ENCODE peak calls at places on chromosomes 13 and 19, in four cellular contexts. Z is bronchial epithelial cell, C is K562, G is cardiac muscle cell. V is an unnamed sample.

GRCh38 chr13:114100446-114101320 is 31.7 kb downstream of the RASA3 start:
- DNase-seq in Z (no peak), C (no peak), G (peak; percentile 59), V (peak; percentile 27)

GRCh38 chr13:51804295-51805172 is 571 bp upstream of the DHRS12 start:
- DNase-seq in Z (no peak), C (peak; percentile 15), G (no peak), V (no peak)

GRCh38 chr19:41232686-41233085 is 13.7 kb downstream of the AXL start:
- DNase-seq in Z (no peak), C (no peak), G (no peak), V (no peak)

GRCh38 chr13:54949735-54950134 is 1921.1 kb downstream of the OLFM4 start:
- DNase-seq in Z (peak; percentile 3), C (no peak), G (no peak), V (no peak)

GRCh38 chr13:74794582-74794981 is 660.4 kb upstream of the KLF12 start:
- DNase-seq in Z (no peak), C (no peak), G (no peak), V (no peak)

GRCh38 chr13:113207890-113208423 is 512 bp downstream of the PCID2 start:
- DNase-seq in Z (peak; percentile 31), C (peak; percentile 45), G (peak; percentile 60), V (peak; percentile 42)

GRCh38 chr13:28741080-28741479 is 22.3 kb upstream of the SLC46A3 start:
- DNase-seq in Z (no peak), C (no peak), G (no peak), V (no peak)

GRCh38 chr19:29308977-29309520 is 96.1 kb upstream of the UQCRFS1 start:
- DNase-seq in Z (no peak), C (no peak), G (no peak), V (no peak)

GRCh38 chr19:33278023-33278402 is 24.3 kb downstream of the CEBPA start:
- DNase-seq in Z (no peak), C (no peak), G (no peak), V (no peak)

GRCh38 chr13:33514362-33514761 is 228.8 kb upstream of the STARD13 start:
- DNase-seq in Z (no peak), C (no peak), G (no peak), V (no peak)

GRCh38 chr19:31505596-31505910 is 156.3 kb upstream of the TSHZ3 start:
- DNase-seq in Z (no peak), C (no peak), G (no peak), V (no peak)

GRCh38 chr13:71712988-71713653 is 153.9 kb downstream of the DACH1 start:
- DNase-seq in Z (peak; percentile 8), C (peak; percentile 18), G (peak; percentile 79), V (no peak)

GRCh38 chr13:40402931-40403412 is 263.5 kb downstream of the FOXO1 start:
- DNase-seq in Z (peak; percentile 25), C (no peak), G (no peak), V (no peak)

GRCh38 chr13:77507931-77508776 is 27.4 kb upstream of the SCEL start:
- DNase-seq in Z (peak; percentile 84), C (no peak), G (no peak), V (no peak)

GRCh38 chr19:3229888-3230496 is 5.5 kb downstream of the CELF5 start:
- DNase-seq in Z (no peak), C (no peak), G (no peak), V (no peak)

GRCh38 chr13:45325806-45326205 is 15.2 kb downstream of the TPT1 start:
- DNase-seq in Z (peak; percentile 93), C (no peak), G (peak; percentile 84), V (peak; percentile 70)

GRCh38 chr19:40580619-40581018 is 3.9 kb downstream of the SHKBP1 start:
- DNase-seq in Z (no peak), C (no peak), G (no peak), V (no peak)

GRCh38 chr13:49400755-49401659 is 42.9 kb downstream of the CAB39L start:
- DNase-seq in Z (peak; percentile 57), C (peak; percentile 71), G (peak; percentile 97), V (no peak)

GRCh38 chr19:33005440-33005839 is 33.4 kb downstream of the FAAP24 start:
- DNase-seq in Z (peak; percentile 50), C (no peak), G (no peak), V (no peak)

GRCh38 chr13:63198076-63198475 is 1782.4 kb upstream of the PCDH20 start:
- DNase-seq in Z (no peak), C (no peak), G (no peak), V (no peak)

GRCh38 chr19:17197666-17198065 is 17.5 kb upstream of the USE1 start:
- DNase-seq in Z (no peak), C (no peak), G (no peak), V (no peak)

GRCh38 chr19:29533578-29534544 is 8.1 kb downstream of the VSTM2B start:
- DNase-seq in Z (no peak), C (no peak), G (no peak), V (no peak)

GRCh38 chr13:39130298-39130697 is 92.0 kb downstream of the NHLRC3 start:
- DNase-seq in Z (no peak), C (no peak), G (no peak), V (no peak)

GRCh38 chr13:100363351-100363750 is 225.2 kb downstream of the GGACT start:
- DNase-seq in Z (no peak), C (no peak), G (no peak), V (no peak)

GRCh38 chr19:16660763-16661479 is at the start of gene TMEM38A:
- DNase-seq in Z (no peak), C (peak; percentile 56), G (peak; percentile 63), V (peak; percentile 86)

GRCh38 chr19:5131031-5131865 is 162.3 kb downstream of the KDM4B start:
- DNase-seq in Z (no peak), C (no peak), G (no peak), V (no peak)

GRCh38 chr19:30620354-30620753 is 248.2 kb downstream of the ZNF536 start:
- DNase-seq in Z (no peak), C (no peak), G (no peak), V (no peak)

GRCh38 chr13:108962652-108963051 is 333.2 kb downstream of the MYO16 start:
- DNase-seq in Z (no peak), C (no peak), G (no peak), V (no peak)

GRCh38 chr13:89153941-89154340 is 1482.8 kb downstream of the SLITRK5 start:
- DNase-seq in Z (no peak), C (no peak), G (no peak), V (no peak)

GRCh38 chr19:35214766-35215422 is 13.6 kb downstream of the FAM187B start:
- DNase-seq in Z (no peak), C (no peak), G (no peak), V (no peak)

GRCh38 chr19:5143471-5144411 is 174.8 kb downstream of the KDM4B start:
- DNase-seq in Z (no peak), C (no peak), G (no peak), V (no peak)

GRCh38 chr19:456547-457110 is 4.2 kb downstream of the SHC2 start:
- DNase-seq in Z (no peak), C (no peak), G (no peak), V (no peak)

GRCh38 chr19:49888478-49888901 is 8.2 kb downstream of the IL4I1 start:
- DNase-seq in Z (no peak), C (no peak), G (no peak), V (no peak)

DNA sequence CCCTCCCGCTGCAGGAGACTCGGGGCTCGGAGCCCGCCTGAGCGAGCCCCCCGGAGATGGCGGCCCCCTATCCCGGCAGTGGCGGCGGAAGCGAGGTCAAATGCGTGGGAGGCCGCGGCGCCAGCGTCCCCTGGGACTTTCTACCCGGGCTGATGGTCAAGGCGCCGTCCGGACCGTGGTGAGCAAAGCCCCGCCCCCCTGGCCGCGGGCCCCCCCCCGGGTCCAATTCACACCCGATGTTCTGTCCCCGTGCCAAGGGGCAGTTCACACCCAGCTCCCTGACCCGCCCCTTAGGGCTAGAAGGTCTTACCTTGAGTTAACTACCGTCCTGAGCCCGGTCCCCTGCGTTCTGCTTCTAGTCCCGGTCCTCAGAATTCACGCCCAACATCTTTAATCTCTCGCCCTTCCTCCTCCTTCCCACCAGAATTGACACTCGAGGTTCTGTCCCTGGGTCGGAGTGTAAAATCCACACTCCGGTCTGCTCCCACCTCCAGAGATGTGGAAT is 1.4 kb downstream of the NPAS1 start:
- DNase-seq in Z (no peak), C (peak; percentile 37), G (no peak), V (no peak)
- H3K4me3 ChIP-seq in Z (peak overlapping the region; percentile 1), C (peak overlapping the region; percentile 38), G (peak overlapping the region; percentile 39), V (peak overlapping the region; percentile 41)

GRCh38 chr13:98940325-98940724 is 37.5 kb downstream of the DOCK9 start:
- DNase-seq in Z (no peak), C (no peak), G (no peak), V (no peak)
- H3K36me3 ChIP-seq in Z (no peaks in the 10 kb centered on the region), C (no peaks in the 10 kb centered on the region), G (no peaks in the 10 kb centered on the region), V (no peaks in the 10 kb centered on the region)

GRCh38 chr19:47379398-47379938 is 30.4 kb downstream of the DHX34 start:
- DNase-seq in Z (no peak), C (no peak), G (no peak), V (no peak)
- H3K4me3 ChIP-seq in Z (no peak overlapping the region), C (no peak overlapping the region), G (no peak overlapping the region), V (no peak overlapping the region)

GRCh38 chr13:110635405-110636002 is 20.2 kb downstream of the NAXD start:
- DNase-seq in Z (no peak), C (no peak), G (no peak), V (no peak)

GRCh38 chr13:110636053-110636475 is 20.7 kb downstream of the NAXD start:
- DNase-seq in Z (no peak), C (no peak), G (no peak), V (no peak)

GRCh38 chr13:110636701-110637201 is 21.4 kb downstream of the NAXD start:
- DNase-seq in Z (no peak), C (no peak), G (no peak), V (no peak)

GRCh38 chr13:110633776-110634175 is 18.4 kb downstream of the NAXD start:
- DNase-seq in Z (no peak), C (no peak), G (no peak), V (no peak)

GRCh38 chr13:110634558-110634957 is 19.2 kb downstream of the NAXD start:
- DNase-seq in Z (no peak), C (no peak), G (no peak), V (no peak)
- H3K36me3 ChIP-seq in Z (peaks cover 38% of the 10 kb centered on the region), C (peaks cover 69% of the 10 kb centered on the region), G (peaks cover 30% of the 10 kb centered on the region), V (no peaks in the 10 kb centered on the region)

DNA sequence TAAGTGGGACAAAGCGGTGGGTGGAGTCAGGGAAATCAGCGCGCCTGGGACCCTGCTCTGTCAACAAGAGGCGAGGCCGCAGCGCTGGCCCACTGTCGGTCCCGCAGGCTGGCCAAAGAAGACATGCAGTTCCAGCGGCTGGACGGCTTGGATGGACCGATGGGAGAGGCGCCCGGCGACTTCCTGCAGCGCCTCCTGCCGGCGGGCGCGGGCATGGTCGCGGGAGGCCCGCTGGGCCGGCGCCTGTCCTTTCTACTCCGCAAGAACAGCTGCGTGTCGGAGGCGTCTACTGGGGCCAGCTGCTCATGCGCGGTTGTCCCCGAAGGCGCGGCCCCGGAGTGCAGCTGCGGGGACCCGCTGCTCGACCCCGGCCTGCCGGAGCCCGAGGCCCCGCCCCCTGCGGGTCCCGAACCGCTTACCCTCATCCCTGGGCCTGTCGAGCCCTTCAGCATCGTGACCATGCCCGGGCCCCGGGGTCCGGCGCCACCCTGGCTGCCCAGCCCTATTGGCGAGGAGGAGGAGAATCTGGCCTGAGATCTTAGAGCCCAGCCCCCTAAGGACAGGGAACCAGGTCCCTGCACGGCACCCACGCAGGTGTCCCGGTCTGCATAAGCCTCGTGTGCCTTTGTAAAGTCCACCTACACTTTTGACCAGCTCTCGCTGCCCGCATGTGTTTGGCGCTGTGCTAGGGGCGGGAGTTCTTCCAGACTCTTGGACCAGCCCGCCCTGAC is 6.1 kb downstream of the BEST2 start:
- DNase-seq in Z (peak; percentile 40), C (peak; percentile 85), G (peak; percentile 76), V (peak; percentile 70)
- H3K4me3 ChIP-seq in Z (peak overlapping the region; percentile 23), C (peak overlapping the region; percentile 38), G (peak overlapping the region; percentile 16), V (peak overlapping the region; percentile 48)

V was measured in gastrocnemius medialis.